ENCODE peak calls at places on chromosomes 1 and 21, in five cellular contexts. V, F, N, X and J are unnamed samples.

GRCh38 chr1:31745071-31745897 is 18.9 kb downstream of the ADGRB2 start:
- DNase-seq in N (no peak), F (peak), X (no peak), V (peak), J (peak)

GRCh38 chr1:30085814-30086770 is 637.3 kb downstream of the MATN1 start:
- DNase-seq in N (no peak), F (peak), X (peak), V (peak), J (peak)

GRCh38 chr1:51818487-51818886 is 60.0 kb downstream of the NRDC start:
- DNase-seq in X (no peak), V (no peak), F (no peak), N (no peak), J (no peak)

GRCh38 chr1:9198538-9199361 is 35.8 kb upstream of the H6PD start:
- DNase-seq in N (no peak), X (no peak), V (peak), F (no peak), J (peak)

GRCh38 chr1:83791821-83792437 is 207.0 kb downstream of the TTLL7 start:
- DNase-seq in V (no peak), X (no peak), F (no peak), N (no peak), J (no peak)

GRCh38 chr1:228653748-228654147 is 81.5 kb upstream of the RHOU start:
- DNase-seq in F (no peak), N (no peak), V (no peak), X (no peak), J (no peak)

GRCh38 chr1:109892476-109893368 is 17.9 kb upstream of the CSF1 start:
- DNase-seq in V (no peak), F (no peak), N (no peak), X (no peak), J (no peak)

GRCh38 chr1:201128476-201128875 is 1.5 kb upstream of the ASCL5 start:
- DNase-seq in F (no peak), X (no peak), N (no peak), V (no peak), J (no peak)

GRCh38 chr1:173210273-173210672 is 3.1 kb upstream of the TNFSF4 start:
- DNase-seq in N (no peak), V (no peak), F (no peak), X (no peak), J (no peak)

GRCh38 chr1:67748630-67749029 is 63.6 kb downstream of the GADD45A start:
- DNase-seq in F (peak), X (no peak), N (no peak), V (no peak), J (no peak)

GRCh38 chr1:186930248-186930647 is 101.5 kb downstream of the PLA2G4A start:
- DNase-seq in V (no peak), N (no peak), F (no peak), X (no peak), J (no peak)

GRCh38 chr1:98931134-98931835 is 73.4 kb downstream of the PLPPR5 start:
- DNase-seq in N (no peak), V (no peak), F (no peak), X (no peak), J (no peak)

GRCh38 chr1:40534589-40534988 is 3.2 kb downstream of the ZNF684 start:
- DNase-seq in V (no peak), N (no peak), F (no peak), X (no peak), J (no peak)

GRCh38 chr1:11788549-11789053 is 17.2 kb downstream of the MTHFR start:
- DNase-seq in V (no peak), N (no peak), F (no peak), X (peak), J (no peak)

GRCh38 chr1:205266584-205267305 is 39.0 kb downstream of the TMCC2 start:
- DNase-seq in N (no peak), V (no peak), F (no peak), X (no peak), J (no peak)

GRCh38 chr1:226737819-226738420 is 1.2 kb downstream of the ITPKB start:
- DNase-seq in X (peak), V (peak), N (no peak), F (peak), J (no peak)

GRCh38 chr1:106254748-106255147 is 801.7 kb upstream of the PRMT6 start:
- DNase-seq in X (no peak), N (no peak), V (no peak), F (no peak), J (no peak)

GRCh38 chr1:217029311-217030157 is 306.3 kb upstream of the ESRRG start:
- DNase-seq in F (peak), V (no peak), X (no peak), N (no peak), J (no peak)

GRCh38 chr1:10730985-10731384 is 65.5 kb downstream of the CASZ1 start:
- DNase-seq in X (no peak), N (no peak), F (peak), V (no peak), J (no peak)

GRCh38 chr1:237492359-237492758 is 398.4 kb downstream of the ZP4 start:
- DNase-seq in F (no peak), X (no peak), V (peak), N (no peak), J (no peak)

GRCh38 chr1:87942165-87942564 is 613.5 kb downstream of the LMO4 start:
- DNase-seq in N (no peak), X (no peak), F (no peak), V (no peak), J (no peak)

GRCh38 chr1:170939476-170939875 is 4.1 kb downstream of the MROH9 start:
- DNase-seq in N (no peak), F (no peak), V (no peak), X (no peak), J (no peak)

GRCh38 chr1:44808063-44808937 is at the start of gene BTBD19:
- DNase-seq in F (peak), X (peak), V (peak), N (no peak), J (peak)

GRCh38 chr1:202165267-202165941 is 5.0 kb upstream of the PTPN7 start:
- DNase-seq in V (no peak), X (peak), F (no peak), N (no peak), J (no peak)

GRCh38 chr21:45631540-45631939 is 12.0 kb upstream of the PCBP3 start:
- DNase-seq in N (no peak), V (no peak), F (no peak), X (no peak), J (no peak)

GRCh38 chr1:44354268-44354839 is 703 bp downstream of the ERI3 start:
- DNase-seq in F (no peak), V (no peak), N (no peak), X (no peak), J (no peak)

GRCh38 chr1:69244211-69244610 is 323.5 kb upstream of the LRRC7 start:
- DNase-seq in N (no peak), V (peak), F (no peak), X (no peak), J (no peak)

GRCh38 chr1:51086496-51087271 is 15.3 kb upstream of the C1orf185 start:
- DNase-seq in F (no peak), N (no peak), V (peak), X (no peak), J (no peak)

GRCh38 chr1:153081736-153082135 is 10.3 kb upstream of the SPRR2B start:
- DNase-seq in N (no peak), F (no peak), V (no peak), X (no peak), J (no peak)

GRCh38 chr1:212368073-212368484 is 46.6 kb downstream of the PACC1 start:
- DNase-seq in F (peak), X (no peak), V (peak), N (no peak), J (no peak)

GRCh38 chr1:58035523-58035922 is 511.0 kb downstream of the OMA1 start:
- DNase-seq in X (no peak), V (peak), N (no peak), F (no peak), J (no peak)
- TF ChIP-seq CTCF in X (no peak), V (no peak), N (no peak), F (no peak), J (no peak)

DNA sequence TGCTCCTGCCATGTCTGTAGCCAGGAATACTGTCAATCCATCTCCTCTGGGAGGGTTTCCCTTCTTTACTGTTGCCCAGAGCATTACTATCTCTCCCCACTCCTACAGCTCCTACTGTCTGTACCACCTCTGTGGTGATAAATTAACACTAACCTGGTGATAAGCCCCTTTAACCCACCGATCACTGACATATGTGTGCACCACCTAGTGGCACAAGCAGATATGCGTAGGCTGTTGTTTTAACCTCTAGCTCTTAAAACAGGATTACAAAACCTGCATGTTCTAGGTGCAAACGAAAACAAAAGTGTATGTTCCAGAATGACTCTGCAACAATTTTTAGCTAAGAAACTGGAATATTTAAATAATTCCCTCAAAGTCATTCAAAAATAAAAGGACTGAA is 93.9 kb upstream of the BEND5 start:
- DNase-seq in F (peak), N (no peak), V (peak), X (no peak), J (no peak)
- TF ChIP-seq CTCF in F (peak), N (peak), V (peak), X (peak), J (no peak)

GRCh38 chr1:182391362-182392044 is at the start of gene GLUL:
- DNase-seq in V (peak), X (peak), F (peak), N (peak), J (peak)
- TF ChIP-seq CTCF in V (no peak), X (peak), F (no peak), N (no peak), J (no peak)

GRCh38 chr1:48062353-48062752 is 65.2 kb upstream of the TRABD2B start:
- DNase-seq in F (no peak), V (no peak), X (no peak), N (no peak), J (no peak)

GRCh38 chr1:48057249-48057648 is 60.1 kb upstream of the TRABD2B start:
- DNase-seq in N (no peak), F (no peak), X (no peak), V (no peak), J (no peak)

GRCh38 chr1:48059289-48059688 is 62.1 kb upstream of the TRABD2B start:
- DNase-seq in X (no peak), V (no peak), F (no peak), N (no peak), J (no peak)

GRCh38 chr1:48058135-48058534 is 61.0 kb upstream of the TRABD2B start:
- DNase-seq in X (no peak), V (no peak), F (no peak), N (no peak), J (no peak)

DNA sequence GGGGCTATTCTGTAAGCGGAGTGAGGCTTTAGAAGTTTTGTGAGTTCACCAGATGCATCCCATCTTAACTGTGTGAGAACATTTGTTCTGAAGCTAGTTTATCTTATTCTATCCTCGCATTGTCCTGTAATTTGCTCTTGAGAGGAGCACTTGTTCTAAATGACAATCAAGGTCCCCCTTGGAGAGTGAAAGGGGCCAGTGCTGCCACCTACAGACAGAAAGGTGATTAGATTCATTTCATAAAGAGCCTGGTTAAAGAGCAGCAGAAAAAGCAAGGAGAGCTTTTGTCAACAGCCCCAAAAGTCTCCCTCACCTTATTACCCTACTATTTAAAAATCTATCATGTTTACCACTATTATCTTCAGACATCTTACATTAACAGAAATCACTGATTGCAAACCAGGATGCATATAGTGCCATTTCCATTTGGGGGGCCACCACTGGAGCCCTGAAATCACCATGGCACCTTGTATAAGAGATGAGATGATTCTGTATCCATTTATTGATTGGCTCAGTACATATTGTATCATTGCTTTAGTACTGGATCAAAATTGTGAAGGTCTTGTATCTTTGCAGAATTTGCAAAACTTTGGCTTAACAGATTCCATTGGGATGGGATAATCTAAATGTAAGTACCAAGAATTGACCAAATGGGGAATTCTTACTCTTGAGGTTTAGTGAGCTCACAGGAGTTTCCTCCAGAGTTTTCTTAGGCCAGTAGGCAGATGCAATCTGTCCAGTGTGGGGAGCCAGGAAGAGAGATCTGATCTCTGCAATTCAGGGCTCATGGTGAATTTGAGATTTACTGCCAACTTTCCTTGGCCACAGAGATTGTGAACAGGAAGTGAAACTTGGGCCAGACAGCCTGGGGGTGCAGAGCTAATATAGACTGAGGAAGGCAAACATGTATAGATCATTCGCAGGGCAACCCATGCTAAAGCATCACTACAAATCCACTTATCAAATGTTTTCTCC is 64.3 kb upstream of the TRABD2B start:
- DNase-seq in V (peak), X (no peak), F (peak), N (no peak), J (peak)
- TF ChIP-seq CTCF in V (peak), X (peak), F (peak), N (peak), J (peak)

GRCh38 chr1:167715653-167716302 is 6.0 kb upstream of the MPZL1 start:
- DNase-seq in F (no peak), V (no peak), X (no peak), N (no peak), J (no peak)
- TF ChIP-seq CTCF in F (no peak), V (peak), X (no peak), N (no peak), J (no peak)